ENCODE peak calls at places on chromosomes 5 and 9, in ten cellular contexts. P, G, Y, M, W, S, H, Q, D and B are unnamed samples.

GRCh38 chr5:127643607-127644006 is 5.3 kb upstream of the CTXN3 start:
- DNase-seq in P (no peak), G (no peak), Y (no peak), M (no peak), W (no peak), S (no peak), H (no peak), Q (no peak), D (no peak), B (no peak)

GRCh38 chr5:137836997-137837396 is 30.7 kb upstream of the MYOT start:
- DNase-seq in P (peak; percentile 27), G (peak; percentile 39), Y (no peak), M (peak; percentile 54), W (no peak), S (no peak), H (no peak), Q (no peak), D (no peak), B (no peak)

GRCh38 chr5:91357012-91357634 is 26.0 kb downstream of the ARRDC3 start:
- DNase-seq in P (peak; percentile 33), G (no peak), Y (no peak), M (no peak), W (peak; percentile 5), S (no peak), H (no peak), Q (no peak), D (no peak), B (no peak)

GRCh38 chr9:76634356-76635054 is 129.7 kb upstream of the PCA3 start:
- DNase-seq in P (peak; percentile 11), G (peak; percentile 79), Y (no peak), M (peak; percentile 76), W (peak; percentile 26), S (no peak), H (no peak), Q (peak; percentile 1), D (peak; percentile 43), B (no peak)

GRCh38 chr9:3124006-3124405 is 280.1 kb upstream of the PUM3 start:
- DNase-seq in P (peak; percentile 28), G (no peak), Y (no peak), M (no peak), W (no peak), S (no peak), H (no peak), Q (no peak), D (no peak), B (no peak)

GRCh38 chr9:131270171-131271015 is 5.9 kb downstream of the FAM78A start:
- DNase-seq in P (no peak), G (no peak), Y (no peak), M (no peak), W (no peak), S (peak; percentile 54), H (no peak), Q (no peak), D (no peak), B (no peak)

GRCh38 chr5:169012471-169012870 is 288.5 kb downstream of the SLIT3 start:
- DNase-seq in P (no peak), G (no peak), Y (no peak), M (no peak), W (no peak), S (no peak), H (no peak), Q (no peak), D (no peak), B (no peak)

GRCh38 chr9:19184144-19184917 is 46.2 kb upstream of the DENND4C start:
- DNase-seq in P (no peak), G (peak; percentile 96), Y (no peak), M (peak; percentile 95), W (peak; percentile 72), S (peak; percentile 69), H (peak; percentile 64), Q (peak; percentile 59), D (peak; percentile 78), B (peak; percentile 29)

GRCh38 chr5:57566914-57567313 is 84.3 kb upstream of the ACTBL2 start:
- DNase-seq in P (no peak), G (peak; percentile 89), Y (no peak), M (peak; percentile 85), W (no peak), S (no peak), H (no peak), Q (no peak), D (peak; percentile 7), B (no peak)

GRCh38 chr9:2800385-2801179 is 43.3 kb downstream of the PUM3 start:
- DNase-seq in P (peak; percentile 41), G (peak; percentile 17), Y (no peak), M (peak; percentile 69), W (no peak), S (no peak), H (no peak), Q (no peak), D (no peak), B (no peak)

GRCh38 chr5:9466677-9467076 is 79.2 kb downstream of the SEMA5A start:
- DNase-seq in P (no peak), G (peak; percentile 45), Y (no peak), M (peak; percentile 74), W (no peak), S (no peak), H (no peak), Q (no peak), D (no peak), B (no peak)

GRCh38 chr9:132780230-132781007 is 97.7 kb downstream of the AK8 start:
- DNase-seq in P (no peak), G (no peak), Y (peak; percentile 42), M (no peak), W (no peak), S (no peak), H (no peak), Q (no peak), D (no peak), B (no peak)

GRCh38 chr5:134525687-134526482 is 415 bp downstream of the JADE2 start:
- DNase-seq in P (peak; percentile 84), G (peak; percentile 75), Y (peak; percentile 76), M (peak; percentile 82), W (peak; percentile 86), S (peak; percentile 76), H (peak; percentile 30), Q (no peak), D (no peak), B (no peak)

GRCh38 chr9:137711678-137712105 is 92.9 kb downstream of the EHMT1 start:
- DNase-seq in P (no peak), G (no peak), Y (no peak), M (no peak), W (no peak), S (no peak), H (no peak), Q (no peak), D (no peak), B (no peak)

GRCh38 chr5:124156408-124157027 is 589.9 kb downstream of the ZNF608 start:
- DNase-seq in P (no peak), G (peak; percentile 28), Y (no peak), M (peak; percentile 61), W (no peak), S (no peak), H (no peak), Q (no peak), D (no peak), B (no peak)

GRCh38 chr5:28012538-28012937 is 974.2 kb upstream of the CDH9 start:
- DNase-seq in P (no peak), G (no peak), Y (no peak), M (no peak), W (no peak), S (no peak), H (no peak), Q (no peak), D (no peak), B (no peak)

GRCh38 chr5:154811653-154812465 is 38.5 kb downstream of the FAXDC2 start:
- DNase-seq in P (peak; percentile 39), G (peak; percentile 80), Y (no peak), M (peak; percentile 81), W (peak; percentile 85), S (peak; percentile 75), H (peak; percentile 37), Q (peak; percentile 59), D (peak; percentile 21), B (peak; percentile 12)

GRCh38 chr9:126009047-126009446 is 261.9 kb downstream of the PBX3 start:
- DNase-seq in P (no peak), G (peak; percentile 2), Y (no peak), M (no peak), W (no peak), S (no peak), H (no peak), Q (peak; percentile 32), D (no peak), B (no peak)
- TF ChIP-seq CTCF in P (peak; percentile 13), G (peak; percentile 24), Y (peak; percentile 54), M (peak; percentile 33), W (no peak), S (no peak), H (no peak), Q (peak; percentile 75), D (peak; percentile 31), B (peak; percentile 23)

GRCh38 chr5:81513982-81514381 is 120.0 kb upstream of the ACOT12 start:
- DNase-seq in P (no peak), G (peak; percentile 18), Y (no peak), M (peak; percentile 19), W (peak; percentile 37), S (no peak), H (no peak), Q (no peak), D (no peak), B (no peak)
- TF ChIP-seq CTCF in P (peak; percentile 26), G (peak; percentile 23), Y (peak; percentile 45), M (peak; percentile 28), W (peak; percentile 60), S (peak; percentile 32), H (no peak), Q (peak; percentile 20), D (no peak), B (no peak)

DNA sequence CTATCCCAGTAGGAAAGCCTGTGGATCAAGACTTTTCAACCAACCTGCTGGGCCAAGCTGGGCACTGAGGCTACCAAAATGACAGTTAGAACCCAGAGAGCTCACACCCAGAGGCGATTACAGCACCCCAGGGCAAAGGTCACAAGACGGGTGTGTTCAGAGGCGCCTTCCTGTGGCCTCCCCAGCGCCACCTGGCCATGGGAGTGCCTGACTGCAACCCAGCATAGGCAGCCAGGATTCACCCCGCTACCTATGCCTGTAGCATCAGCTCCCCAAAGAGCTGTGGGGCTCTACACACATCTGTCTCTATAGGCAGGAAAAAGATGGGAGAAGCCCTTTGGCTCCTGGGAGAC is 33.5 kb downstream of the PDGFRB start:
- DNase-seq in P (no peak), G (no peak), Y (no peak), M (no peak), W (peak; percentile 59), S (peak; percentile 89), H (no peak), Q (no peak), D (no peak), B (no peak)
- TF ChIP-seq CTCF in P (peak; percentile 18), G (peak; percentile 11), Y (no peak), M (peak; percentile 16), W (no peak), S (peak; percentile 81), H (no peak), Q (peak; percentile 68), D (peak; percentile 20), B (peak; percentile 68)

DNA sequence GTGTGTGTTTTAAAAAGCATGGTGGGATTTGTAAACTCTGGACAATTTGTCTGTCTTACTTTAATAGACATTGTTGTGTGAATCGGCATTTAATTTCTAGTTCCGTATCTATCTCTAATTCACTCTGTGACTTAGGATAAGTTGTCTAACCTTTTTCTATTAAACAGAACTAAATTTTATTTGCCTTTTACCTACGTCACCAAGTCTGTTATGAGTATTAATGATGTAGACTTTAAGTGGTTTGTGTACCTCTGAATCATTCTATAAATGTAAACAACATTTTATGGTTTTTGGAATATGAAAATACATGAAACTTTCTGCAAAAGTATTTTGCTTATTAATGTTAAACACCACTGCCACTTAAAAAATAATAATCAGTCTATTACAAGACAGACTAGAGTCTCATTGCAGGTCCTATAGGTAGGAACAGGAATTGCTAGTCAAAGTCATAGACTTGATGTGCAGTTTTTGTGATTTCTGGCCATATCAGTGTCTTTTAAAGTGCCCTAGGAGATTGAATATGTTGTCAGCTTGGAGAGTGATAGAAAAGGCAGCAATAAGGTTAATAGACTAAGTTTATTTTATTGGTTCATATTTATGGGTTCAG is 5.6 kb downstream of the RBM27 start:
- DNase-seq in P (no peak), G (no peak), Y (no peak), M (no peak), W (no peak), S (no peak), H (no peak), Q (no peak), D (no peak), B (no peak)
- TF ChIP-seq CTCF in P (peak; percentile 3), G (peak; percentile 25), Y (peak; percentile 61), M (peak; percentile 23), W (no peak), S (peak; percentile 40), H (no peak), Q (peak; percentile 39), D (no peak), B (peak; percentile 31)